ENCODE peak calls at places on chromosomes 4 and X, in eight cellular contexts. H, Y, I, M, F, D, L and S are unnamed samples.

GRCh38 chr4:169663894-169664293 is 43.5 kb downstream of the CLCN3 start:
- DNase-seq in M (no peak), L (no peak), D (no peak), I (no peak), Y (no peak), H (no peak), F (peak), S (no peak)

GRCh38 chr4:111883557-111883999 is 261.7 kb upstream of the FAM241A start:
- DNase-seq in I (no peak), M (no peak), Y (peak), D (no peak), F (no peak), L (no peak), H (no peak), S (no peak)

GRCh38 chr4:1579834-1580686 is 104.1 kb downstream of the FAM53A start:
- DNase-seq in I (no peak), M (no peak), D (peak), Y (peak), L (peak), F (peak), H (peak), S (peak)

GRCh38 chr4:149347139-149347538 is 468.5 kb downstream of the IQCM start:
- DNase-seq in M (no peak), H (no peak), F (no peak), L (no peak), D (no peak), Y (no peak), I (no peak), S (no peak)

GRCh38 chr4:85430697-85431096 is 44.3 kb upstream of the ARHGAP24 start:
- DNase-seq in I (no peak), Y (no peak), M (no peak), F (no peak), L (peak), H (no peak), D (peak), S (no peak)

GRCh38 chr4:107213880-107214279 is 177.8 kb upstream of the DKK2 start:
- DNase-seq in D (no peak), I (no peak), M (no peak), F (no peak), L (no peak), H (no peak), Y (no peak), S (no peak)

GRCh38 chr4:151935411-151935810 is 174.6 kb upstream of the GATB start:
- DNase-seq in D (no peak), Y (no peak), M (no peak), F (no peak), I (no peak), L (no peak), H (no peak), S (no peak)

GRCh38 chr4:109803924-109804571 is 2.2 kb upstream of the CFI start:
- DNase-seq in M (no peak), F (peak), Y (peak), I (no peak), H (no peak), D (peak), L (peak), S (peak)

DNA sequence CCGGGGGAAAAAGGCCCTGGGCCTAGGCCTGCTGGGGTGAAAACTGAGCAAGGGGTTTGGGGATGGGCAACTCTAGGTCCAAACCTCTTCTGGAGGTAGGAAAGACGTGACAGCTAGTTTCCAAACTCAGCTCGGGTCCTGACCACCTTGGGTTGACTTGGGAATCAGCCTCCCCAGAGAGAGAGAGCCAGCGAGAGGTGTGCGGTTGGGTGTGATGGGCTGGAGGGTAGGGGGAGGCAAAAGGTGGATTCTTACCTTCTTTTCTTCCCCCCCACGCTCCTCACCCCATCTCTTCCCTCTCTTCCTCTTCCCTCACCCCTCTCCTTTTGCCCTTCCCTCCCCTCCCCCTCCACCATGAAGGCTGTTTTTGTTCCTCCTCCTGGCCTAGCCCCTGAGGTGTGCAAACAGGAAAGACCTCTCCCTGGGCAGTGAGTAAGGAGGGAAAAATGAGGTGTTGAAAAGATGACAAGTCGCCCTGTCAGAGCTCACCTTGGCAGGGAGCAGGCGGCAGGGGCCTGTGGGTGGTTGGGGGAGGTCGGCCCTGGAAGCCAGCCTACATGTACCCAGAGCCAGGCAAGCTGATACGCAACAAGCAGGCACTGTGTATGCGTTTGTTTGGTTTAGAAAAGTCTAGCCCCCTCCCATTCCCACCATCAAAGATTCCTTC is 14.8 kb downstream of the PJA1 start:
- DNase-seq in D (peak), I (no peak), H (no peak), F (peak), L (peak), Y (peak), M (no peak), S (peak)
- H3K27ac ChIP-seq in D (peak), I (no peak), H (no peak), F (peak), L (no peak), Y (peak), M (no peak), S (no peak)

GRCh38 chr4:143224255-143224654 is 39.5 kb downstream of the USP38 start:
- DNase-seq in D (no peak), Y (no peak), M (no peak), I (no peak), F (no peak), L (no peak), H (no peak), S (no peak)
- H3K27ac ChIP-seq in D (no peak), Y (no peak), M (no peak), I (no peak), F (no peak), L (no peak), H (no peak), S (no peak)

GRCh38 chr4:78672441-78672815 is 103.7 kb upstream of the BMP2K start:
- DNase-seq in M (no peak), D (no peak), H (no peak), I (no peak), F (no peak), Y (no peak), L (no peak), S (no peak)
- H3K27ac ChIP-seq in M (no peak), D (no peak), H (no peak), I (no peak), F (no peak), Y (no peak), L (peak), S (no peak)

DNA sequence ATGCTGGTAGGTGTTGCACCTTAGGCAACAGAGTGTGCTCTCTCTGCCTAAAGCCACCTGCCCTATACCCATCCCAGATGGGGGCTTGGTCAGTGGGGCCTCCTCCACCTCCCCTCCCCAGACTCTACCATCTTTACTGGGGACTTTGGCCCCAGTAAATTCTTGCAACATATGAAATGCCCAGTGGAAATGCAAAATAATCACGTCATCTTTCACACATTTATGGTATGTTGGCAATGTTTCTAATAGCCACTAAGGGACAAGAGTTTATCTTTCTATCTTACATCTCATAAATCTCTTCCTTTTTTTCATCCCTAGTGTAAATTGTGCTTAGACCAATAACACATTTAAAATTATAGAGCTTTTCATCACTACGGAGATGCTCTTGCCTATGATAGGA is 103.0 kb upstream of the MAML3 start:
- DNase-seq in I (no peak), H (no peak), D (no peak), Y (no peak), M (no peak), L (peak), F (no peak), S (no peak)
- H3K27ac ChIP-seq in I (no peak), H (no peak), D (peak), Y (no peak), M (no peak), L (peak), F (no peak), S (peak)